ENCODE peak calls at places on chromosomes 4 and X, in eight cellular contexts. One of them, this sample, is unnamed.
A peak's percentile ranks its signal among the peaks of the same experiment; 100 is the strongest.

GRCh38 chr4:772776-773175 is 53.2 kb downstream of the CPLX1 start:
- DNase-seq in activated B cell treated with CpG ODN at 0.5 μM for 24 hours: no peak
- DNase-seq in activated T-helper 1 cell treated with Interleukin-2 at 50 U/mL for 16 hours: no peak
- DNase-seq in ACHN: no peak
- DNase-seq in fibroblast of the conjunctiva: no peak
- DNase-seq in RWPE1: no peak
- DNase-seq in fibroblast of mammary gland: no peak
- DNase-seq in AG04450: no peak
- DNase-seq in this sample: no peak

GRCh38 chr4:188297873-188298272 is 158.6 kb downstream of the TRIML1 start:
- DNase-seq in activated B cell treated with CpG ODN at 0.5 μM for 24 hours: no peak
- DNase-seq in activated T-helper 1 cell treated with Interleukin-2 at 50 U/mL for 16 hours: no peak
- DNase-seq in ACHN: no peak
- DNase-seq in fibroblast of the conjunctiva: no peak
- DNase-seq in RWPE1: no peak
- DNase-seq in fibroblast of mammary gland: peak; percentile 82
- DNase-seq in AG04450: no peak
- DNase-seq in this sample: no peak

GRCh38 chrX:130245441-130245840 is 23.3 kb downstream of the ZNF280C start:
- DNase-seq in activated B cell treated with CpG ODN at 0.5 μM for 24 hours: no peak
- DNase-seq in activated T-helper 1 cell treated with Interleukin-2 at 50 U/mL for 16 hours: no peak
- DNase-seq in ACHN: peak; percentile 39
- DNase-seq in fibroblast of the conjunctiva: peak; percentile 24
- DNase-seq in RWPE1: no peak
- DNase-seq in fibroblast of mammary gland: peak; percentile 57
- DNase-seq in AG04450: no peak
- DNase-seq in this sample: no peak

GRCh38 chrX:150364347-150365050 is 1.4 kb downstream of the MAMLD1 start:
- DNase-seq in activated B cell treated with CpG ODN at 0.5 μM for 24 hours: peak; percentile 50
- DNase-seq in activated T-helper 1 cell treated with Interleukin-2 at 50 U/mL for 16 hours: no peak
- DNase-seq in ACHN: peak; percentile 11
- DNase-seq in fibroblast of the conjunctiva: no peak
- DNase-seq in RWPE1: no peak
- DNase-seq in fibroblast of mammary gland: no peak
- DNase-seq in AG04450: no peak
- DNase-seq in this sample: no peak

GRCh38 chrX:386768-387575 is at the start of gene PPP2R3B:
- DNase-seq in activated B cell treated with CpG ODN at 0.5 μM for 24 hours: peak; percentile 96
- DNase-seq in activated T-helper 1 cell treated with Interleukin-2 at 50 U/mL for 16 hours: peak; percentile 99
- DNase-seq in ACHN: peak; percentile 87
- DNase-seq in fibroblast of the conjunctiva: peak; percentile 98
- DNase-seq in RWPE1: peak; percentile 99
- DNase-seq in fibroblast of mammary gland: peak; percentile 98
- DNase-seq in AG04450: peak; percentile 96
- DNase-seq in this sample: peak; percentile 88

GRCh38 chr4:125317526-125317880 is 2.7 kb downstream of the FAT4 start:
- DNase-seq in activated B cell treated with CpG ODN at 0.5 μM for 24 hours: no peak
- DNase-seq in activated T-helper 1 cell treated with Interleukin-2 at 50 U/mL for 16 hours: no peak
- DNase-seq in ACHN: peak; percentile 71
- DNase-seq in fibroblast of the conjunctiva: no peak
- DNase-seq in RWPE1: no peak
- DNase-seq in fibroblast of mammary gland: peak; percentile 68
- DNase-seq in AG04450: no peak
- DNase-seq in this sample: no peak

GRCh38 chr4:169416461-169416860 is 145.7 kb upstream of the SH3RF1 start:
- DNase-seq in activated B cell treated with CpG ODN at 0.5 μM for 24 hours: no peak
- DNase-seq in activated T-helper 1 cell treated with Interleukin-2 at 50 U/mL for 16 hours: no peak
- DNase-seq in ACHN: no peak
- DNase-seq in fibroblast of the conjunctiva: no peak
- DNase-seq in RWPE1: no peak
- DNase-seq in fibroblast of mammary gland: no peak
- DNase-seq in AG04450: no peak
- DNase-seq in this sample: no peak

GRCh38 chr4:101279377-101279871 is 67.9 kb downstream of the PPP3CA start:
- DNase-seq in activated B cell treated with CpG ODN at 0.5 μM for 24 hours: no peak
- DNase-seq in activated T-helper 1 cell treated with Interleukin-2 at 50 U/mL for 16 hours: no peak
- DNase-seq in ACHN: no peak
- DNase-seq in fibroblast of the conjunctiva: peak; percentile 94
- DNase-seq in RWPE1: no peak
- DNase-seq in fibroblast of mammary gland: peak; percentile 99
- DNase-seq in AG04450: peak; percentile 86
- DNase-seq in this sample: peak; percentile 84

GRCh38 chrX:135931644-135932487 is 38.4 kb downstream of the SAGE1 start:
- DNase-seq in activated B cell treated with CpG ODN at 0.5 μM for 24 hours: peak; percentile 15
- DNase-seq in activated T-helper 1 cell treated with Interleukin-2 at 50 U/mL for 16 hours: peak; percentile 1
- DNase-seq in ACHN: peak; percentile 17
- DNase-seq in fibroblast of the conjunctiva: peak; percentile 10
- DNase-seq in RWPE1: peak; percentile 13
- DNase-seq in fibroblast of mammary gland: peak; percentile 45
- DNase-seq in AG04450: no peak
- DNase-seq in this sample: no peak

GRCh38 chr4:71584654-71585053 is 199.2 kb downstream of the GC start:
- DNase-seq in activated B cell treated with CpG ODN at 0.5 μM for 24 hours: no peak
- DNase-seq in activated T-helper 1 cell treated with Interleukin-2 at 50 U/mL for 16 hours: no peak
- DNase-seq in ACHN: no peak
- DNase-seq in fibroblast of the conjunctiva: no peak
- DNase-seq in RWPE1: no peak
- DNase-seq in fibroblast of mammary gland: no peak
- DNase-seq in AG04450: no peak
- DNase-seq in this sample: no peak

GRCh38 chr4:53055274-53055673 is 193.2 kb downstream of the RASL11B start:
- DNase-seq in activated B cell treated with CpG ODN at 0.5 μM for 24 hours: no peak
- DNase-seq in activated T-helper 1 cell treated with Interleukin-2 at 50 U/mL for 16 hours: no peak
- DNase-seq in ACHN: no peak
- DNase-seq in fibroblast of the conjunctiva: peak; percentile 36
- DNase-seq in RWPE1: no peak
- DNase-seq in fibroblast of mammary gland: peak; percentile 86
- DNase-seq in AG04450: peak; percentile 59
- DNase-seq in this sample: peak; percentile 47

GRCh38 chrX:46325312-46325877 is 219.8 kb downstream of the ZNF674 start:
- DNase-seq in activated B cell treated with CpG ODN at 0.5 μM for 24 hours: no peak
- DNase-seq in activated T-helper 1 cell treated with Interleukin-2 at 50 U/mL for 16 hours: no peak
- DNase-seq in ACHN: peak; percentile 90
- DNase-seq in fibroblast of the conjunctiva: no peak
- DNase-seq in RWPE1: peak; percentile 84
- DNase-seq in fibroblast of mammary gland: peak; percentile 45
- DNase-seq in AG04450: peak; percentile 1
- DNase-seq in this sample: no peak

GRCh38 chr4:186700746-186701145 is 22.9 kb downstream of the FAT1 start:
- DNase-seq in activated B cell treated with CpG ODN at 0.5 μM for 24 hours: no peak
- DNase-seq in activated T-helper 1 cell treated with Interleukin-2 at 50 U/mL for 16 hours: no peak
- DNase-seq in ACHN: no peak
- DNase-seq in fibroblast of the conjunctiva: no peak
- DNase-seq in RWPE1: no peak
- DNase-seq in fibroblast of mammary gland: peak; percentile 90
- DNase-seq in AG04450: no peak
- DNase-seq in this sample: no peak

GRCh38 chr4:56480691-56481090 is 13.3 kb downstream of the SRP72 start:
- DNase-seq in activated B cell treated with CpG ODN at 0.5 μM for 24 hours: no peak
- DNase-seq in activated T-helper 1 cell treated with Interleukin-2 at 50 U/mL for 16 hours: no peak
- DNase-seq in ACHN: no peak
- DNase-seq in fibroblast of the conjunctiva: no peak
- DNase-seq in RWPE1: no peak
- DNase-seq in fibroblast of mammary gland: no peak
- DNase-seq in AG04450: no peak
- DNase-seq in this sample: no peak

This sample was measured in SK-N-MC.